ENCODE peak calls at places on chromosomes 13 and 19, in ten cellular contexts. O is transverse colon; S is brain microvascular endothelial cell; P is stomach; T is tibial artery; W is foreskin fibroblast; Z is tibial nerve; D is A549; N is cardiac muscle cell; L is activated CD8-positive, alpha-beta T cell treated with anti-CD3 and anti-CD28 coated beads for 36 hours. K is an unnamed sample.

GRCh38 chr19:29188704-29189375 is 24.1 kb downstream of the UQCRFS1 start:
- DNase-seq in O (no peak), S (no peak), P (no peak), T (no peak), W (peak; percentile 51), Z (no peak), D (no peak), N (no peak), L (no peak), K (no peak)

GRCh38 chr19:30313353-30313750 is 58.8 kb upstream of the ZNF536 start:
- DNase-seq in O (no peak), S (no peak), P (no peak), T (no peak), W (no peak), Z (no peak), D (no peak), N (no peak), L (no peak), K (no peak)

GRCh38 chr19:40231544-40232424 is 5.3 kb upstream of the CCNP start:
- DNase-seq in O (no peak), S (no peak), P (no peak), T (no peak), W (peak; percentile 62), Z (no peak), D (no peak), N (peak; percentile 56), L (no peak), K (no peak)

GRCh38 chr13:100954430-100955361 is 280.1 kb upstream of the TMTC4 start:
- DNase-seq in O (no peak), S (peak; percentile 40), P (no peak), T (no peak), W (peak; percentile 4), Z (no peak), D (no peak), N (peak; percentile 61), L (no peak), K (no peak)

GRCh38 chr13:52446265-52446664 is 4.2 kb downstream of the VPS36 start:
- DNase-seq in O (no peak), S (no peak), P (no peak), T (no peak), W (no peak), Z (no peak), D (no peak), N (no peak), L (no peak), K (no peak)

GRCh38 chr13:30301827-30302226 is 5.5 kb downstream of the KATNAL1 start:
- DNase-seq in O (no peak), S (peak; percentile 32), P (no peak), T (no peak), W (no peak), Z (no peak), D (no peak), N (no peak), L (no peak), K (no peak)

GRCh38 chr19:29841209-29841558 is 29.4 kb downstream of the CCNE1 start:
- DNase-seq in O (no peak), S (peak; percentile 5), P (no peak), T (no peak), W (peak; percentile 40), Z (no peak), D (peak; percentile 44), N (no peak), L (no peak), K (no peak)

GRCh38 chr13:57557979-57558529 is 73.5 kb upstream of the PCDH17 start:
- DNase-seq in O (no peak), S (no peak), P (no peak), T (no peak), W (no peak), Z (no peak), D (peak; percentile 1), N (peak; percentile 33), L (no peak), K (no peak)

GRCh38 chr13:30730526-30730925 is 4.8 kb upstream of the ALOX5AP start:
- DNase-seq in O (no peak), S (no peak), P (no peak), T (no peak), W (no peak), Z (no peak), D (no peak), N (no peak), L (no peak), K (no peak)

GRCh38 chr13:113527272-113527958 is 36.9 kb upstream of the DCUN1D2 start:
- DNase-seq in O (no peak), S (no peak), P (peak; percentile 8), T (no peak), W (no peak), Z (no peak), D (no peak), N (no peak), L (no peak), K (no peak)

GRCh38 chr13:23898101-23898500 is 799 bp upstream of the C1QTNF9B start:
- DNase-seq in O (peak; percentile 19), S (no peak), P (no peak), T (no peak), W (peak; percentile 70), Z (no peak), D (no peak), N (no peak), L (no peak), K (no peak)

GRCh38 chr13:23901365-23901764 is 4.1 kb upstream of the C1QTNF9B start:
- DNase-seq in O (no peak), S (peak; percentile 44), P (no peak), T (no peak), W (peak; percentile 41), Z (no peak), D (no peak), N (no peak), L (peak; percentile 17), K (no peak)

GRCh38 chr13:23903906-23904280 is 6.6 kb upstream of the C1QTNF9B start:
- DNase-seq in O (no peak), S (no peak), P (no peak), T (no peak), W (no peak), Z (no peak), D (no peak), N (no peak), L (no peak), K (no peak)

GRCh38 chr13:23902975-23903905 is 5.9 kb upstream of the C1QTNF9B start:
- DNase-seq in O (no peak), S (no peak), P (no peak), T (no peak), W (no peak), Z (no peak), D (no peak), N (peak; percentile 18), L (no peak), K (no peak)

GRCh38 chr13:23899555-23899954 is 2.3 kb upstream of the C1QTNF9B start:
- DNase-seq in O (no peak), S (peak; percentile 64), P (no peak), T (peak; percentile 29), W (peak; percentile 80), Z (no peak), D (peak; percentile 4), N (peak; percentile 40), L (no peak), K (peak; percentile 37)
- TF ChIP-seq CTCF in O (peak; percentile 9), S (peak; percentile 68), P (no peak), T (peak; percentile 50), W (peak; percentile 49), Z (peak; percentile 51), D (peak; percentile 43), N (peak; percentile 61), L (peak; percentile 33), K (peak; percentile 73)

DNA sequence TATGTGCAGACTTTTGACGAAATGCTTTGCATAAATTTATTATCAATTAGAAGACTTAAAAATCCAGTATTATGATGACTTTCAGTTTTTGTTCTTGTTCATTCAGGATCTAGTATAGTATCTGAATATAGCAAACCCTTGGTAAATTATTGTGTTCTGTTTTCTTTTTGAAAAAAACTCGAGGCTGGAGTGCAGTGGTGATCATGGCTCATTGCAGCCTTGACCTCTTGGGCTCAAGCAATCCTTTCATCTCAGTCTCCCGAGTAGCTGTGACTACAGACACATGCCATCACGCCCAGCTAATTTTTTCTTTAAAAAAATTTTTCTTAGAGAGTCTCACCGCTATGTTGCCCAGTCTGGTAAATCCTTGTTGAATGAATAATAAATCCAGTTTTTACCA is 4.6 kb downstream of the FARP1 start:
- DNase-seq in O (no peak), S (no peak), P (no peak), T (no peak), W (peak; percentile 9), Z (no peak), D (no peak), N (no peak), L (no peak), K (no peak)
- TF ChIP-seq CTCF in O (no peak), S (peak; percentile 37), P (no peak), T (no peak), W (peak; percentile 3), Z (no peak), D (no peak), N (no peak), L (no peak), K (peak; percentile 17)

GRCh38 chr19:10513223-10513622 is 4.0 kb downstream of the S1PR5 start:
- DNase-seq in O (no peak), S (no peak), P (no peak), T (no peak), W (no peak), Z (no peak), D (no peak), N (no peak), L (no peak), K (no peak)

GRCh38 chr19:10516671-10517286 is 468 bp downstream of the S1PR5 start:
- DNase-seq in O (no peak), S (peak; percentile 3), P (no peak), T (no peak), W (no peak), Z (no peak), D (no peak), N (no peak), L (no peak), K (no peak)

GRCh38 chr19:10516064-10516385 is 1.2 kb downstream of the S1PR5 start:
- DNase-seq in O (no peak), S (no peak), P (no peak), T (no peak), W (no peak), Z (no peak), D (no peak), N (no peak), L (no peak), K (no peak)

GRCh38 chr19:10517361-10517759 is at the start of gene S1PR5:
- DNase-seq in O (no peak), S (no peak), P (no peak), T (no peak), W (no peak), Z (no peak), D (peak; percentile 35), N (peak; percentile 38), L (no peak), K (no peak)

GRCh38 chr19:10514211-10515145 is 2.8 kb downstream of the S1PR5 start:
- DNase-seq in O (no peak), S (no peak), P (no peak), T (no peak), W (no peak), Z (no peak), D (no peak), N (peak; percentile 23), L (peak; percentile 70), K (no peak)
- TF ChIP-seq CTCF in O (no peak), S (no peak), P (no peak), T (no peak), W (no peak), Z (no peak), D (no peak), N (no peak), L (peak; percentile 50), K (no peak)

DNA sequence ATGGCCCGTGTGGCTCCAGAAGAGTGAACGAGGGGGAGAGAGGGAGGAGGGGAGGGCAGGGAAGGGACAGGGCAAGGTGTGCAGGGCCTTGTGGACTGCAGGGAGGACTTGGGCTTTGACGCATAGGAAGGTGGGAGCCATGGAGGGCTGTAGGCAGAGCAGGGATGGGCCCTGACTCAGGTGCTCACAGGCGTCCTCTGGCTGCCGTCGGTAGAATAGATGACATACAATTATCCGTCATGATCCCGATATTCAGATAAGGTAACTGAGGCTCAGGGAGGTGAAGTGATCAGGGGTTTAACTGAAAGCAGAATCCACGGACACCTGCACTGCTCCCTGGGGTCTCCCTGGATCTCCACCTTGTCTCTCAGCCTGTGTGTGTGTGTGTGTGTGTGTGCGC is 3.4 kb downstream of the C3 start:
- DNase-seq in O (no peak), S (no peak), P (no peak), T (no peak), W (no peak), Z (no peak), D (no peak), N (no peak), L (no peak), K (no peak)
- TF ChIP-seq CTCF in O (no peak), S (no peak), P (no peak), T (no peak), W (no peak), Z (no peak), D (no peak), N (peak; percentile 18), L (no peak), K (no peak)